ENCODE peak calls at places on chromosomes 12 and 14, in six cellular contexts. N is transverse colon, U is Karpas-422, P is right atrium auricular region, C is brain microvascular endothelial cell, H is esophagus squamous epithelium. V is an unnamed sample.

GRCh38 chr14:37122288-37122687 is 50.1 kb downstream of the SLC25A21 start:
- DNase-seq in N (no peak), U (no peak), P (no peak), C (no peak), H (no peak), V (peak; percentile 61)

GRCh38 chr12:49026678-49027480 is 8.3 kb upstream of the PRKAG1 start:
- DNase-seq in N (peak; percentile 5), U (no peak), P (no peak), C (no peak), H (no peak), V (no peak)

GRCh38 chr14:89826581-89826980 is 127.9 kb downstream of the EFCAB11 start:
- DNase-seq in N (no peak), U (no peak), P (no peak), C (no peak), H (no peak), V (no peak)

GRCh38 chr12:2406903-2407302 is 354.1 kb downstream of the CACNA1C start:
- DNase-seq in N (no peak), U (no peak), P (no peak), C (no peak), H (no peak), V (no peak)

GRCh38 chr12:11875414-11875935 is 195.3 kb upstream of the BCL2L14 start:
- DNase-seq in N (no peak), U (no peak), P (no peak), C (no peak), H (no peak), V (no peak)

GRCh38 chr12:116708826-116709756 is 28.8 kb downstream of the SPRING1 start:
- DNase-seq in N (peak; percentile 51), U (peak; percentile 82), P (peak; percentile 61), C (peak; percentile 35), H (no peak), V (no peak)

GRCh38 chr14:68390731-68391130 is 402.1 kb downstream of the ZFP36L1 start:
- DNase-seq in N (no peak), U (no peak), P (no peak), C (no peak), H (no peak), V (no peak)

GRCh38 chr12:90909069-90909676 is 45.8 kb downstream of the CCER1 start:
- DNase-seq in N (no peak), U (peak; percentile 41), P (no peak), C (peak; percentile 68), H (no peak), V (no peak)

GRCh38 chr12:126856958-126857357 is 1410.0 kb upstream of the TMEM132C start:
- DNase-seq in N (no peak), U (no peak), P (no peak), C (no peak), H (no peak), V (no peak)

GRCh38 chr14:60951781-60952435 is 29.0 kb downstream of the TRMT5 start:
- DNase-seq in N (no peak), U (no peak), P (no peak), C (no peak), H (no peak), V (no peak)

GRCh38 chr12:49428652-49429549 is 61.6 kb downstream of the SPATS2 start:
- DNase-seq in N (no peak), U (no peak), P (no peak), C (peak; percentile 52), H (no peak), V (peak; percentile 24)

GRCh38 chr14:102479777-102480176 is 29.8 kb downstream of the ANKRD9 start:
- DNase-seq in N (peak; percentile 65), U (no peak), P (no peak), C (no peak), H (no peak), V (no peak)

GRCh38 chr14:37081220-37081619 is 91.2 kb downstream of the SLC25A21 start:
- DNase-seq in N (no peak), U (no peak), P (no peak), C (peak; percentile 14), H (no peak), V (no peak)

GRCh38 chr12:70603044-70603443 is 34.2 kb downstream of the PTPRB start:
- DNase-seq in N (no peak), U (no peak), P (no peak), C (no peak), H (no peak), V (no peak)

GRCh38 chr12:84270470-84271140 is 642.0 kb downstream of the SLC6A15 start:
- DNase-seq in N (no peak), U (no peak), P (no peak), C (no peak), H (no peak), V (no peak)

GRCh38 chr12:76422154-76422877 is 74.1 kb upstream of the BBS10 start:
- DNase-seq in N (no peak), U (no peak), P (no peak), C (no peak), H (no peak), V (no peak)

GRCh38 chr14:102525213-102526143 is 15.9 kb upstream of the ANKRD9 start:
- DNase-seq in N (peak; percentile 63), U (peak; percentile 89), P (no peak), C (peak; percentile 59), H (no peak), V (no peak)

GRCh38 chr12:68844788-68845695 is 37.1 kb downstream of the MDM2 start:
- DNase-seq in N (no peak), U (no peak), P (no peak), C (no peak), H (no peak), V (no peak)

GRCh38 chr12:112382866-112383265 is 635 bp upstream of the HECTD4 start:
- DNase-seq in N (no peak), U (no peak), P (peak; percentile 28), C (no peak), H (no peak), V (no peak)

GRCh38 chr12:26636710-26637328 is 196.2 kb downstream of the ITPR2 start:
- DNase-seq in N (no peak), U (no peak), P (no peak), C (peak; percentile 81), H (no peak), V (no peak)

GRCh38 chr12:49364989-49365388 is 2.3 kb upstream of the SPATS2 start:
- DNase-seq in N (no peak), U (no peak), P (peak; percentile 56), C (peak; percentile 56), H (no peak), V (no peak)

GRCh38 chr14:55249423-55249822 is 21.8 kb upstream of the FBXO34 start:
- DNase-seq in N (no peak), U (no peak), P (no peak), C (peak; percentile 54), H (no peak), V (no peak)

GRCh38 chr12:87801860-87802720 is 227.1 kb downstream of the C12orf50 start:
- DNase-seq in N (no peak), U (no peak), P (no peak), C (no peak), H (no peak), V (no peak)

GRCh38 chr12:42162198-42162597 is 17.5 kb upstream of the GXYLT1 start:
- DNase-seq in N (no peak), U (no peak), P (no peak), C (peak; percentile 16), H (no peak), V (no peak)

GRCh38 chr14:90767899-90768298 is 48.3 kb downstream of the TTC7B start:
- DNase-seq in N (no peak), U (no peak), P (no peak), C (no peak), H (no peak), V (no peak)

GRCh38 chr14:58430156-58430555 is 2.6 kb downstream of the KIAA0586 start:
- DNase-seq in N (no peak), U (no peak), P (no peak), C (peak; percentile 81), H (no peak), V (no peak)

GRCh38 chr12:93461503-93461902 is 5.8 kb upstream of the MRPL42 start:
- DNase-seq in N (no peak), U (no peak), P (no peak), C (no peak), H (no peak), V (no peak)

GRCh38 chr12:118827047-118827446 is 154.3 kb upstream of the SRRM4 start:
- DNase-seq in N (no peak), U (no peak), P (no peak), C (no peak), H (no peak), V (no peak)

GRCh38 chr14:65187421-65188049 is 85.2 kb upstream of the MAX start:
- DNase-seq in N (no peak), U (no peak), P (no peak), C (no peak), H (no peak), V (no peak)

GRCh38 chr12:45349911-45350310 is 134.0 kb downstream of the ANO6 start:
- DNase-seq in N (no peak), U (no peak), P (no peak), C (no peak), H (no peak), V (no peak)

GRCh38 chr12:10131101-10131632 is 1.2 kb upstream of the CLEC7A start:
- DNase-seq in N (no peak), U (no peak), P (no peak), C (no peak), H (no peak), V (no peak)

DNA sequence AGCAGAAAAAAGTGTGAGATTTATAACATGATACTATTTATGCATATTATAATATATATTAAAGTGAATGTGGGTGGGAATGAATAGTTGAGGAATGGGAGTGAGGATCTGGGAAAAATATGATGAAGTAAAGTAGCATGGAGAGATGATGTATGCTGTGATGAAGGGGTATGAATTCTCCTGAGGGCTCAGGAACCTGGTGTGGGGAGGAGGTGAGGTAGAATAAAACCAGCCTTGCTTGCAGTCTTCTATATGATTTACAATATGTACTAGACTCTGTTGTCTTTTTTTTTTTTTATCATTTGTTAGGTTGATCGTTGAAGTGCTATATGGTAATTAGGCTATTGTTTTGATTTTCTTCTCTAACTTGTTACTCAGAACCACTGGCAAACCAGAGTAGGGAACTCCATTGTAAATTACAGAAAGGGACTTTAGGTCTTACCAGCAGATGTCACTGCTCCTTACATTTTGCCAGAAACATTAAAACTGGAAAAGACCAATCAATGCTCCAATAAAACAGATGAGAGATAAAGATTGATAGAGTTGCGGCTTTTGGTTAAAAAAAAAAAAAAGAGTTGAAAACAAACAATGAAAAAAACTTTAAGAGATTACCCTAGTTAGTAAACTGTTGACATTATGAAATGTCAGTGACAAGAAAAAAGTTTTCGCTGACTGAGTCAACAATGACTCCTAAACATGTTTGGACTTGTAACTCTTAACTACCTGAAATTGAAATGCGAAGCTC is 39.9 kb downstream of the ATL1 start:
- DNase-seq in N (no peak), U (peak; percentile 67), P (no peak), C (peak; percentile 31), H (no peak), V (no peak)
- H3K4me3 ChIP-seq in N (no peak overlapping the region), U (no peak overlapping the region), P (no peak overlapping the region), C (no peak overlapping the region), H (no peak overlapping the region), V (no peak overlapping the region)

GRCh38 chr14:35368993-35369392 is 35.6 kb downstream of the NFKBIA start:
- DNase-seq in N (no peak), U (no peak), P (no peak), C (no peak), H (no peak), V (no peak)
- H3K27ac ChIP-seq in N (no peak overlapping the region), U (no peak overlapping the region), P (no peak overlapping the region), C (no peak overlapping the region), H (peak overlapping the region; percentile 89), V (no peak overlapping the region)

GRCh38 chr14:100781952-100782351 is 44.0 kb upstream of the MEG3 start:
- DNase-seq in N (no peak), U (no peak), P (no peak), C (no peak), H (no peak), V (no peak)
- H3K27me3 ChIP-seq in N (no peaks in the 10 kb centered on the region), U (no peaks in the 10 kb centered on the region), P (no peaks in the 10 kb centered on the region), C (no peaks in the 10 kb centered on the region), H (no peaks in the 10 kb centered on the region), V (peaks cover 37% of the 10 kb centered on the region)

GRCh38 chr12:6869049-6870021 is 2.0 kb downstream of the TPI1 start:
- DNase-seq in N (peak; percentile 90), U (peak; percentile 93), P (peak; percentile 86), C (peak; percentile 60), H (no peak), V (peak; percentile 48)
- H3K4me3 ChIP-seq in N (no peak overlapping the region), U (peak overlapping the region; percentile 90), P (peak overlapping the region; percentile 93), C (peak overlapping the region; percentile 86), H (peak overlapping the region; percentile 90), V (peak overlapping the region; percentile 90)

V was measured in AG04450.